ENCODE peak calls at places on chromosomes 3 and 15, in five cellular contexts. E, M, S, P and R are unnamed samples.

GRCh38 chr3:31105011-31105410 is 210.6 kb upstream of the GADL1 start:
- DNase-seq in E (no peak), M (no peak), S (no peak), P (no peak), R (no peak)

GRCh38 chr15:63381301-63382192 is at the start of gene CA12:
- DNase-seq in E (peak; percentile 47), M (no peak), S (peak; percentile 53), P (peak; percentile 56), R (no peak)

GRCh38 chr3:48015451-48016182 is 599 bp downstream of the MAP4 start:
- DNase-seq in E (peak; percentile 66), M (no peak), S (peak; percentile 66), P (no peak), R (peak; percentile 31)

GRCh38 chr3:123687286-123687685 is 102.4 kb upstream of the HACD2 start:
- DNase-seq in E (no peak), M (no peak), S (no peak), P (peak; percentile 52), R (no peak)

GRCh38 chr15:71049706-71050422 is 65.4 kb upstream of the THSD4 start:
- DNase-seq in E (peak; percentile 36), M (no peak), S (peak; percentile 27), P (peak; percentile 54), R (no peak)

GRCh38 chr3:108406661-108407206 is 103.7 kb downstream of the MYH15 start:
- DNase-seq in E (peak; percentile 82), M (peak; percentile 72), S (peak; percentile 86), P (peak; percentile 82), R (peak; percentile 76)

GRCh38 chr3:10437995-10438901 is 67.1 kb downstream of the ATP2B2 start:
- DNase-seq in E (peak; percentile 6), M (no peak), S (peak; percentile 88), P (peak; percentile 2), R (peak; percentile 44)

GRCh38 chr3:10437272-10437994 is 68.0 kb downstream of the ATP2B2 start:
- DNase-seq in E (peak; percentile 7), M (no peak), S (peak; percentile 74), P (peak; percentile 51), R (peak; percentile 35)

GRCh38 chr3:81580399-81580798 is 181.0 kb downstream of the GBE1 start:
- DNase-seq in E (no peak), M (no peak), S (no peak), P (no peak), R (no peak)

GRCh38 chr3:63976862-63977180 is 46.5 kb downstream of the PSMD6 start:
- DNase-seq in E (no peak), M (no peak), S (no peak), P (no peak), R (no peak)

GRCh38 chr3:100080573-100080972 is 33.7 kb downstream of the FILIP1L start:
- DNase-seq in E (no peak), M (no peak), S (no peak), P (no peak), R (no peak)

GRCh38 chr3:48989126-48989795 is 780 bp upstream of the P4HTM start:
- DNase-seq in E (no peak), M (no peak), S (no peak), P (no peak), R (no peak)

GRCh38 chr3:57597973-57598351 is 818 bp upstream of the ARF4 start:
- DNase-seq in E (no peak), M (no peak), S (no peak), P (no peak), R (no peak)

GRCh38 chr3:153553605-153553945 is 391.5 kb downstream of the RAP2B start:
- DNase-seq in E (no peak), M (no peak), S (no peak), P (no peak), R (no peak)

GRCh38 chr3:195815169-195815771 is 3.5 kb upstream of the MUC4 start:
- DNase-seq in E (no peak), M (no peak), S (peak; percentile 26), P (no peak), R (no peak)

GRCh38 chr3:133843634-133844033 is 38.0 kb downstream of the SRPRB start:
- DNase-seq in E (peak; percentile 40), M (no peak), S (peak; percentile 89), P (peak; percentile 88), R (peak; percentile 14)

GRCh38 chr3:15164356-15164755 is 41.7 kb upstream of the CAPN7 start:
- DNase-seq in E (no peak), M (no peak), S (peak; percentile 4), P (peak; percentile 34), R (peak; percentile 72)

GRCh38 chr15:88644741-88645140 is 5.9 kb downstream of the ISG20 start:
- DNase-seq in E (no peak), M (no peak), S (no peak), P (no peak), R (no peak)

GRCh38 chr3:155101398-155101797 is 21.3 kb downstream of the MME start:
- DNase-seq in E (peak; percentile 57), M (no peak), S (peak; percentile 55), P (peak; percentile 97), R (peak; percentile 82)

GRCh38 chr15:89494941-89495637 is 1.3 kb downstream of the RHCG start:
- DNase-seq in E (peak; percentile 32), M (peak; percentile 25), S (peak; percentile 34), P (peak; percentile 32), R (no peak)

GRCh38 chr3:112676659-112677234 is 35.8 kb upstream of the CCDC80 start:
- DNase-seq in E (peak; percentile 94), M (peak; percentile 73), S (peak; percentile 98), P (peak; percentile 99), R (peak; percentile 96)

GRCh38 chr3:118907909-118908308 is 126.7 kb downstream of the IGSF11 start:
- DNase-seq in E (no peak), M (no peak), S (no peak), P (no peak), R (no peak)

GRCh38 chr3:9019244-9019961 is 56.1 kb upstream of the RAD18 start:
- DNase-seq in E (no peak), M (no peak), S (no peak), P (no peak), R (no peak)

DNA sequence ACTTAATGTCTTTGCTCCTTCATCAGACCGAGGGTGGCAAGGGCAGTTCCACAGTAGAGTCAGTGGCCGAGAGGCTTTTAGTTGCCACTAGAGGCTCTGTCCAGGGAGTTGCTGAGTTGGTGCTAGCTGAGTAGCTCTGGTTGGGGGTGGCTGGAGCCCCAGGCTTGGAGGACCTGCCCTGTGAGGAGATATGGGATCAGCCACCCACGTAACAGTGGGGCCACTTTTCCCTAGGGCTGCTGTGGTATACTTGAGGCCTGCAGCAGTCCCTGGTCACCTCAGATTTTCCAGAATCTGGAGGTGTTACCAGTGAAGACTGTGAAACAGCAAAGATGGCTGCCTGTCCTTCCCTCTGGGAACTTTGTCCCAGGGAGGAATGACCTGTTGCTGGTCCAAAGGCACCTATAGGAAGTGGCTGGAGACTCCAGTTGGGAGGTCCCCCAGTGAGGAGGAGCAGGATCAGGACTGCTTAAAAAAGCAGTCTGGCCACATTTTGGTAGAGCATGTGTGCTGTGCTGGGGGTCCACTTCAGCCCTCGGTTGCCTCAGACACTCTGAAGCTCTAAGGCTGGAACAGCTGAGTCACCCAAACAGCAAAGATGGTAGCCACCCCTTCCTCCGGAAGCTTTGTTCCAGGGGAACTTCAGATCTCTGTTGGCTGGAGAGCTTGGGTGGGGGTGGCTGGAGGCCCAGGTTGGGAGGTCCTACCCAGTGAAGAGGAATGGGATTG is 72.9 kb downstream of the AKAP13 start:
- DNase-seq in E (no peak), M (no peak), S (peak; percentile 34), P (peak; percentile 17), R (no peak)
- TF ChIP-seq CTCF in E (no peak), M (no peak), S (no peak), P (no peak), R (no peak)

GRCh38 chr3:5499404-5499803 is 311.9 kb downstream of the EDEM1 start:
- DNase-seq in E (no peak), M (no peak), S (no peak), P (no peak), R (no peak)

GRCh38 chr3:5503136-5503535 is 315.6 kb downstream of the EDEM1 start:
- DNase-seq in E (no peak), M (no peak), S (no peak), P (no peak), R (no peak)

GRCh38 chr3:5505163-5505562 is 317.7 kb downstream of the EDEM1 start:
- DNase-seq in E (no peak), M (no peak), S (no peak), P (no peak), R (no peak)

GRCh38 chr3:5505997-5506396 is 318.5 kb downstream of the EDEM1 start:
- DNase-seq in E (no peak), M (no peak), S (no peak), P (no peak), R (no peak)

GRCh38 chr3:5504135-5504534 is 316.6 kb downstream of the EDEM1 start:
- DNase-seq in E (no peak), M (no peak), S (no peak), P (no peak), R (no peak)
- H3K4me3 ChIP-seq in E (no peak overlapping the region), M (no peak overlapping the region), S (no peak overlapping the region), P (no peak overlapping the region), R (no peak overlapping the region)

DNA sequence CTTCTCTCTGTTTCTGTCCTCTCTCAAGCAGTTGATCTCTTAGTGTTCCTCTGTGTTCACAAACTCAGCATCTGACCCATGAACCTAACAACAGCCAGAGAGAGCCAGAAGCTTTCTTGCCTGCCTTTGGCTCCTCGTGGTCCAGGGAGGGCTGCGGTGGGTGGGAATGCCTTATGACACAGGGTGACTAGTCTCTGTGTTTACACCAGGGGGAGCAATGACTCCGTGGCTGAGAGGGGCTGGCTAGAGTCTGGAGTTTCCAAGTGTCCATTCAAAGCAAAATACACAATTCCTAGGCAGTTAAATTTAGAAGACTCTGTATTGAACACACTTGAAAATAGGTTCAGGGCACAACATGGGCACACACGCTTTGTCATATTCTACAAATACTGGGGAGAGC is 370.0 kb upstream of the FRG2C start:
- DNase-seq in E (peak; percentile 35), M (peak; percentile 2), S (peak; percentile 36), P (peak; percentile 20), R (peak; percentile 26)
- TF ChIP-seq CTCF in E (peak; percentile 58), M (peak; percentile 0), S (peak; percentile 70), P (peak; percentile 58), R (peak; percentile 72)

GRCh38 chr15:76341366-76342045 is 4.9 kb downstream of the ISL2 start:
- DNase-seq in E (no peak), M (no peak), S (no peak), P (no peak), R (no peak)

GRCh38 chr15:76338555-76339301 is 2.2 kb downstream of the ISL2 start:
- DNase-seq in E (no peak), M (peak; percentile 84), S (no peak), P (no peak), R (no peak)

GRCh38 chr15:76340802-76341365 is 4.3 kb downstream of the ISL2 start:
- DNase-seq in E (no peak), M (no peak), S (no peak), P (no peak), R (no peak)

GRCh38 chr15:76339302-76340197 is 3.0 kb downstream of the ISL2 start:
- DNase-seq in E (peak; percentile 48), M (peak; percentile 56), S (peak; percentile 38), P (no peak), R (no peak)

DNA sequence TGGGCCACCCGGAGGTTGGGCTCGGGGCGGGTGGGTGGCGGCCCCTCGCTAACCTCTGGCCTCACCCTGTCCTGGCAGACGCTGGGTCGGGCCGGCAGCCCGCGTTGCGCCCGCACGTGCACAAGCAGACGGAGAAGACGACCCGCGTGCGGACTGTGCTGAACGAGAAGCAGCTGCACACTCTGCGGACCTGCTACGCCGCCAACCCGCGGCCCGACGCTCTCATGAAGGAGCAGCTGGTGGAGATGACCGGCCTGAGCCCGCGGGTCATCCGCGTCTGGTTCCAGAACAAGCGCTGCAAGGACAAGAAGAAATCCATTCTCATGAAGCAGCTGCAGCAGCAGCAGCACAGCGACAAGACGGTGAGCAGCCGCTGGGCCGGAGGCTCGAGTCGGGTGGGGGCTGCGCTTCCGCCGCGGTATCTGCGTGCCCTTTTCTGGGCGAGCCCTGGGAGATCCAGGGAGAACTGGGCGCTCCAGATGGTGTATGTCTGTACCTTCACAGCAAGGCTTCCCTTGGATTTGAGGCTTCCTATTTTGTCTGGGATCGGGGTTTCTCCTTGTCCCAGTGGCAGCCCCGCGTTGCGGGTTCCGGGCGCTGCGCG is 3.7 kb downstream of the ISL2 start:
- DNase-seq in E (peak; percentile 45), M (peak; percentile 14), S (no peak), P (peak; percentile 30), R (no peak)
- H3K4me3 ChIP-seq in E (peak overlapping the region; percentile 14), M (peak overlapping the region; percentile 66), S (no peak overlapping the region), P (no peak overlapping the region), R (peak overlapping the region; percentile 57)